ENCODE peak calls at places on chromosome 14, in four cellular contexts. W is HepG2, B is GM12878, G is H1. T is an unnamed sample.

GRCh38 chr14:91396959-91397815 is 20.4 kb downstream of the CCDC88C start:
- DNase-seq in G (peak), W (no peak), B (no peak), T (no peak)

GRCh38 chr14:102570334-102570995 is 22.0 kb upstream of the RCOR1 start:
- DNase-seq in B (no peak), W (peak), G (no peak), T (no peak)

GRCh38 chr14:38089123-38089522 is 118.6 kb upstream of the SSTR1 start:
- DNase-seq in G (no peak), W (no peak), B (no peak), T (no peak)

GRCh38 chr14:68719634-68720384 is 73.1 kb downstream of the ZFP36L1 start:
- DNase-seq in W (no peak), B (no peak), G (no peak), T (peak)

GRCh38 chr14:26719514-26719913 is 121.7 kb upstream of the NOVA1 start:
- DNase-seq in B (no peak), G (no peak), W (peak), T (no peak)

GRCh38 chr14:28398501-28398900 is 368.1 kb upstream of the FOXG1 start:
- DNase-seq in W (no peak), B (no peak), G (no peak), T (no peak)

GRCh38 chr14:105495101-105495989 is 4.3 kb downstream of the TEDC1 start:
- DNase-seq in W (no peak), G (no peak), B (no peak), T (no peak)

GRCh38 chr14:104450811-104451401 is 128.7 kb upstream of the C14orf180 start:
- DNase-seq in W (no peak), G (peak), B (no peak), T (no peak)

GRCh38 chr14:91829511-91829910 is 37.8 kb downstream of the TC2N start:
- DNase-seq in B (no peak), G (no peak), W (no peak), T (no peak)

GRCh38 chr14:32430326-32430725 is 101.2 kb downstream of the AKAP6 start:
- DNase-seq in B (no peak), W (no peak), G (no peak), T (peak)

GRCh38 chr14:93002851-93003298 is 79.9 kb downstream of the CHGA start:
- DNase-seq in W (peak), B (no peak), G (no peak), T (no peak)

GRCh38 chr14:36671149-36671548 is 9.5 kb downstream of the PAX9 start:
- DNase-seq in G (no peak), W (no peak), B (no peak), T (no peak)

GRCh38 chr14:49783394-49784010 is 15.5 kb downstream of the KLHDC2 start:
- DNase-seq in G (no peak), W (no peak), B (no peak), T (no peak)

GRCh38 chr14:27409936-27410335 is 812.1 kb upstream of the NOVA1 start:
- DNase-seq in W (no peak), B (no peak), G (no peak), T (no peak)

GRCh38 chr14:56816575-56817391 is 6.5 kb upstream of the OTX2 start:
- DNase-seq in B (no peak), G (peak), W (no peak), T (no peak)

GRCh38 chr14:93207468-93208308 is 632 bp downstream of the UBR7 start:
- DNase-seq in W (no peak), G (peak), B (no peak), T (peak)

GRCh38 chr14:52871606-52872005 is 79.2 kb downstream of the FERMT2 start:
- DNase-seq in W (no peak), G (no peak), B (no peak), T (no peak)

GRCh38 chr14:27164139-27164538 is 566.3 kb upstream of the NOVA1 start:
- DNase-seq in G (no peak), W (no peak), B (no peak), T (no peak)

GRCh38 chr14:24094839-24095195 is 706 bp downstream of the PCK2 start:
- DNase-seq in G (no peak), B (no peak), W (no peak), T (no peak)

GRCh38 chr14:62053188-62053587 is 291.0 kb downstream of the SNAPC1 start:
- DNase-seq in B (peak), G (no peak), W (no peak), T (no peak)

DNA sequence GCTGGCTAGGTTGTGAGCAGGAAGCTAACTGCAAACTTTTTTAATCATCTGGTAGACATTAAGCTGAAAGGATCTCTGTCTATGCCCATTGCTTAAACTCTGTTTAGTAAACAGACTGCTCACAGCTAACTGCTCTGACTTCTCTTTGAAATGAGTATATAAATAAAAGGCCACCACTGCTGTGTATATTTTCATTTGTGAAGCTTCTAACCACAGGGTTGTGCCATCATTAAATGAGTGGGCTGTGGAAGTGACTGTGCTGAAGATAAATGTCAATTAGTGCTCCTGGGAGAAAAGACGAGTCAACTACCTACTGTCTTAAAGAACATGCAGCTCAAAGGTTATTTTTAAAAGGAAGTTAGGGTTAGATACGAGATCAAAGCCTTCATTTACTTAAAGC is 213.2 kb upstream of the FLRT2 start:
- DNase-seq in W (no peak), B (no peak), G (no peak), T (no peak)
- TF ChIP-seq RFX5 in W (no peak), B (no peak), G (no peak), T (no peak)

DNA sequence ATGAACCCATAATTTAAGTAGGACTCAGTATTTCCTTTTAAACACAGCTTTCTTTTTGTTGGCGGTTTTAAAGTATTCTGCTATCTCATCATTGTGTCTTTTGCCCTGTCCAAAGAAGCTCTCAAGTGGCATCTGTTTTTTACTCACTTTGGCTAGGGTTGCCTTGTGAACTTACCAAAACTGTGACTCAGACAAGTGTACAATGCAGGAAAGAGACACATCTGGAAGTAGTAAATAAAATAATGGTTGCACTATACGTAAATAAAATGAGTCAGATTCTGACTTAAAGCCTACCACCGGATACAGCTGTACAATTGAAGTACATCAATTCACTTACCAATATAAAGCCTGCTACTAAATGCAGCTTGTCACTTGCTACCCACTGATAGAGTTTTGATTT is 619.2 kb upstream of the LRFN5 start:
- DNase-seq in W (no peak), G (no peak), B (no peak), T (no peak)
- TF ChIP-seq ZNF274 in W (no peak), G (no peak), B (no peak), T (no peak)

DNA sequence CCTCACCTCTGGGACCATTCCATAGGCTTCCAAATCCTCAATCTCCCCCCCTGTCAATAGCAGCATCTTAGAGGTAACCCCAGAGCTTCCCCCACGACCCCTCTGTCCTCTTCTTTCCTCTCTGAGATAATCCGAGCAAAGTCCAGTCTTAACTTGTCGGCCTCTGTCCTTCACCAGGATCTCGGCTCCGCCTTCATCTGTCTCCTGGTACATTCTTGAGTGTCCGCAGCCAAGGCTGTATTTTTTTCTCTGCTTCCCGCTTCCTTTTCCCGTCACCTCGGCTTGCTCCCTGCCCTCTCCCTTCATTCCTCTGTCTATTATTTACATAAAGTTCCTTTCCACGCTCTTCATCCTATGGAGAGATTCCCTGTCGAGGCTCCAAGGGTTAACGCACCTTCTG is 153.9 kb upstream of the GSC start:
- DNase-seq in B (no peak), G (no peak), W (no peak), T (no peak)
- TF ChIP-seq RFX5 in B (no peak), G (no peak), W (no peak), T (no peak)

GRCh38 chr14:80977103-80977728 is 21.8 kb downstream of the TSHR start:
- DNase-seq in B (no peak), W (no peak), G (no peak), T (no peak)
- TF ChIP-seq ZNF274 in B (no peak), W (no peak), G (no peak), T (no peak)

GRCh38 chr14:51575225-51576111 is 76.2 kb upstream of the FRMD6 start:
- DNase-seq in G (no peak), B (no peak), W (peak), T (no peak)
- TF ChIP-seq RFX5 in G (no peak), B (no peak), W (no peak), T (no peak)

GRCh38 chr14:51395361-51395849 is 155.4 kb downstream of the TMX1 start:
- DNase-seq in G (peak), W (no peak), B (no peak), T (no peak)
- TF ChIP-seq ZNF274 in G (no peak), W (no peak), B (no peak), T (no peak)

DNA sequence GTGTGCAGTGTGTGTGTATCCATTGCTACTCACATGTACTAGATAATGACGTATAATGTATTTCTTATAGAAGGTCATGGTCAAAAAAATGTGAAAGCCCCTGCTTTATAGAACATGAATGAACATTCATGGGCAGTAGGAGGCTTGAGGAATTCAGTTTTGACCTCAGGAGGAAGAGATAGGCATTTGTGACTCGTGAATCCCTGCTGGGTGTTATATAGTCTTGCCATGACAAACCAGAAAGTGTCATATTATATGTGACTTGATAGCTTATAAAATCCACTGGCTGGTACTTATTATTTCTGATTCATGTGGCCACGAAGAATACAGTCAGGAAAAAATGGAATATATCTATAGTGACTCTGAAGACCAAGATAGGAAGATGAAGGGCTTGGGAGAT is 287.6 kb downstream of the CEP128 start:
- DNase-seq in W (no peak), G (no peak), B (no peak), T (no peak)
- TF ChIP-seq RFX5 in W (no peak), G (no peak), B (no peak), T (no peak)

GRCh38 chr14:79967001-79967400 is 244.3 kb downstream of the DIO2 start:
- DNase-seq in G (no peak), B (no peak), W (no peak), T (no peak)
- TF ChIP-seq ZNF274 in G (no peak), B (no peak), W (no peak), T (no peak)

DNA sequence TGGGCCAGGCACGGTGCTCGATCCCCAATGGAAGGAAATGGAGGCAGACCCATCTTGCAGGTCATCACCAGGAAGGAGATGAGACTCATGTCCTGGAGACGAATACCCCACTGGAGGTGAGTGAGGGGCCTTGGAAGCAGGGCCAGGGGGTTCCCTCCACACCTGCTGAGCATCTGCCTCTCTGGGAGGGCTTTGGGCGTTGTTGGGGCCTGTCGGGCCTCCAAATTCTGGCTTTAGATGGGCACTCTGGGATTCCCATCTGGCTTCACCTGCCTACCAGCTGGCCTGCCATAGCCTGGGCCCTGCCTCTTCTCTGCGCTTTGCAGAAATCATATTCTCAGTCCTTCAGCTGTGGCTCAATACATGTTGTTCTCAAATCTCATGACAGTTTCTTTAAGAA is 13.9 kb downstream of the RTL1 start:
- DNase-seq in G (no peak), B (no peak), W (no peak), T (no peak)
- TF ChIP-seq RFX5 in G (no peak), B (no peak), W (no peak), T (no peak)